ENCODE peak calls at places on chromosomes 5 and 9, in six cellular contexts. R is HTR-8/SVneo, C is DMS153, G is M059J, F is GM12865, U is IMR-90. K is an unnamed sample.

GRCh38 chr5:122933926-122934325 is 88.5 kb downstream of the SNX24 start:
- DNase-seq in C (no peak), G (no peak), U (no peak), R (no peak), F (no peak), K (no peak)

GRCh38 chr9:76562511-76562911 is 103.5 kb downstream of the GCNT1 start:
- DNase-seq in C (no peak), R (peak; percentile 19), U (peak; percentile 59), F (peak; percentile 33), G (peak; percentile 72), K (peak; percentile 87)

GRCh38 chr5:149675467-149676201 is 54.5 kb upstream of the PPARGC1B start:
- DNase-seq in F (no peak), G (no peak), R (no peak), C (peak; percentile 61), U (no peak), K (peak; percentile 87)

GRCh38 chr5:59621477-59621876 is 272.0 kb downstream of the PDE4D start:
- DNase-seq in U (no peak), G (peak; percentile 36), F (no peak), C (no peak), R (no peak), K (peak; percentile 31)

GRCh38 chr5:143101134-143101533 is 302.4 kb downstream of the NR3C1 start:
- DNase-seq in C (no peak), G (no peak), R (no peak), F (peak; percentile 70), U (no peak), K (no peak)

GRCh38 chr5:8895599-8895998 is 650.3 kb downstream of the SEMA5A start:
- DNase-seq in C (no peak), F (no peak), U (peak; percentile 52), G (no peak), R (no peak), K (no peak)

GRCh38 chr5:178442361-178443256 is 147.6 kb downstream of the COL23A1 start:
- DNase-seq in G (no peak), U (no peak), R (no peak), C (no peak), F (peak; percentile 26), K (no peak)

GRCh38 chr5:134135091-134135655 is 20.7 kb downstream of the TCF7 start:
- DNase-seq in F (no peak), G (no peak), U (no peak), R (no peak), C (no peak), K (no peak)

GRCh38 chr5:61910771-61911170 is 395.2 kb upstream of the KIF2A start:
- DNase-seq in U (no peak), F (peak; percentile 14), G (peak; percentile 20), C (no peak), R (no peak), K (peak; percentile 65)

GRCh38 chr9:74946686-74947085 is 6.0 kb downstream of the C9orf40 start:
- DNase-seq in F (no peak), C (no peak), G (no peak), U (no peak), R (no peak), K (no peak)

GRCh38 chr9:110514861-110515260 is 64.7 kb downstream of the SVEP1 start:
- DNase-seq in C (no peak), R (no peak), F (no peak), U (no peak), G (no peak), K (no peak)

GRCh38 chr5:12354686-12355085 is 450.4 kb upstream of the CTNND2 start:
- DNase-seq in R (no peak), F (no peak), G (no peak), C (peak; percentile 7), U (no peak), K (no peak)

GRCh38 chr9:126055386-126055785 is 271.2 kb upstream of the MVB12B start:
- DNase-seq in U (peak; percentile 17), R (no peak), C (no peak), F (no peak), G (peak; percentile 81), K (no peak)

GRCh38 chr9:36718612-36719011 is 145.9 kb downstream of the MELK start:
- DNase-seq in R (no peak), C (no peak), F (no peak), U (no peak), G (no peak), K (no peak)

GRCh38 chr5:133612021-133612860 is at the start of gene FSTL4:
- DNase-seq in G (peak; percentile 7), F (peak; percentile 11), R (no peak), C (peak; percentile 43), U (no peak), K (no peak)

GRCh38 chr5:141326088-141326854 is 4.0 kb upstream of the PCDHGA1 start:
- DNase-seq in F (peak; percentile 79), U (peak; percentile 82), C (no peak), G (peak; percentile 83), R (no peak), K (no peak)

GRCh38 chr9:113572076-113572861 is 108.7 kb downstream of the RGS3 start:
- DNase-seq in G (no peak), R (no peak), C (no peak), U (no peak), F (no peak), K (peak; percentile 85)

GRCh38 chr5:67516959-67517358 is 320.4 kb upstream of the CD180 start:
- DNase-seq in C (no peak), F (no peak), R (no peak), U (no peak), G (peak; percentile 3), K (peak; percentile 85)

GRCh38 chr9:20508242-20508641 is 114.1 kb downstream of the MLLT3 start:
- DNase-seq in G (peak; percentile 57), F (peak; percentile 55), U (no peak), C (no peak), R (no peak), K (no peak)

GRCh38 chr9:127406799-127407504 is 10.0 kb downstream of the SLC2A8 start:
- DNase-seq in U (no peak), F (no peak), R (no peak), C (no peak), G (no peak), K (no peak)

GRCh38 chr9:110810251-110810976 is 141.8 kb downstream of the MUSK start:
- DNase-seq in U (no peak), G (no peak), R (no peak), F (no peak), C (no peak), K (peak; percentile 42)

GRCh38 chr5:128844354-128844923 is 120.8 kb upstream of the SLC27A6 start:
- DNase-seq in U (peak; percentile 28), G (no peak), F (no peak), R (peak; percentile 5), C (no peak), K (no peak)

GRCh38 chr9:88949425-88949824 is 41.8 kb upstream of the S1PR3 start:
- DNase-seq in R (no peak), F (no peak), G (peak; percentile 5), U (peak; percentile 52), C (peak; percentile 75), K (no peak)

GRCh38 chr5:107874810-107875209 is 204.1 kb upstream of the EFNA5 start:
- DNase-seq in G (peak; percentile 55), R (no peak), F (no peak), C (no peak), U (peak; percentile 52), K (no peak)

GRCh38 chr5:107589520-107590193 is 81.1 kb downstream of the EFNA5 start:
- DNase-seq in U (no peak), C (no peak), F (no peak), G (no peak), R (no peak), K (no peak)

GRCh38 chr9:86804011-86804410 is 143.3 kb downstream of the GAS1 start:
- DNase-seq in C (no peak), G (no peak), U (no peak), R (no peak), F (no peak), K (no peak)

GRCh38 chr5:160685695-160686094 is 166.3 kb downstream of the ATP10B start:
- DNase-seq in U (no peak), G (peak; percentile 5), R (no peak), F (peak; percentile 60), C (no peak), K (no peak)

GRCh38 chr5:136012041-136012804 is 16.6 kb upstream of the TGFBI start:
- DNase-seq in U (peak; percentile 63), C (no peak), R (no peak), F (no peak), G (peak; percentile 61), K (peak; percentile 73)

GRCh38 chr5:149795360-149795759 is 65.2 kb downstream of the PPARGC1B start:
- DNase-seq in C (no peak), F (no peak), U (no peak), G (no peak), R (no peak), K (no peak)

GRCh38 chr5:74325866-74326265 is 314.7 kb downstream of the ENC1 start:
- DNase-seq in C (no peak), R (no peak), G (peak; percentile 45), U (no peak), F (no peak), K (peak; percentile 37)

GRCh38 chr5:113378486-113378885 is 56.3 kb downstream of the TSSK1B start:
- DNase-seq in G (no peak), C (no peak), R (no peak), U (no peak), F (no peak), K (no peak)

GRCh38 chr5:137345396-137345795 is 153.7 kb downstream of the SPOCK1 start:
- DNase-seq in C (no peak), R (no peak), U (no peak), G (no peak), F (no peak), K (no peak)

GRCh38 chr9:69140123-69140741 is 33.8 kb upstream of the TJP2 start:
- DNase-seq in R (no peak), G (no peak), F (no peak), C (no peak), U (no peak), K (no peak)

GRCh38 chr9:20981486-20981885 is 50.0 kb downstream of the HACD4 start:
- DNase-seq in R (peak; percentile 5), C (no peak), F (no peak), G (peak; percentile 93), U (peak; percentile 88), K (peak; percentile 70)

GRCh38 chr5:61450170-61450815 is 118.2 kb downstream of the ZSWIM6 start:
- DNase-seq in F (no peak), U (peak; percentile 91), G (peak; percentile 91), R (peak; percentile 49), C (no peak), K (peak; percentile 87)

GRCh38 chr9:22050924-22051323 is 41.8 kb upstream of the CDKN2B start:
- DNase-seq in R (no peak), C (no peak), U (no peak), G (no peak), F (peak; percentile 40), K (no peak)

GRCh38 chr5:60538955-60539866 is 160.8 kb downstream of the DEPDC1B start:
- DNase-seq in U (peak; percentile 5), C (no peak), F (no peak), G (peak; percentile 22), R (no peak), K (no peak)

GRCh38 chr5:141437208-141437607 is 6.9 kb downstream of the PCDHGA12 start:
- DNase-seq in C (no peak), R (no peak), F (no peak), U (peak; percentile 52), G (no peak), K (no peak)